ENCODE peak calls at places on chromosomes 4 and X, in nine cellular contexts. E, C, Z, J, S, Y, A, I and N are unnamed samples.

GRCh38 chr4:56666279-56666678 is 14.8 kb downstream of the HOPX start:
- DNase-seq in E (no peak), C (no peak), Z (no peak), J (no peak), S (no peak), Y (no peak), A (no peak), I (no peak), N (no peak)

GRCh38 chr4:24089831-24090531 is 200.1 kb upstream of the PPARGC1A start:
- DNase-seq in E (no peak), C (no peak), Z (no peak), J (no peak), S (no peak), Y (no peak), A (no peak), I (no peak), N (no peak)

GRCh38 chr4:119118397-119118796 is 17.2 kb upstream of the MYOZ2 start:
- DNase-seq in E (no peak), C (no peak), Z (no peak), J (no peak), S (no peak), Y (no peak), A (no peak), I (no peak), N (no peak)

GRCh38 chrX:101287402-101287801 is 3.7 kb downstream of the TAF7L start:
- DNase-seq in E (no peak), C (no peak), Z (no peak), J (no peak), S (no peak), Y (no peak), A (peak; percentile 4), I (no peak), N (no peak)

GRCh38 chrX:8879750-8880149 is 78.6 kb upstream of the FAM9A start:
- DNase-seq in E (peak; percentile 11), C (peak; percentile 1), Z (no peak), J (peak; percentile 14), S (no peak), Y (no peak), A (no peak), I (peak; percentile 24), N (no peak)

GRCh38 chr4:47483722-47484121 is 1.4 kb upstream of the ATP10D start:
- DNase-seq in E (no peak), C (no peak), Z (no peak), J (no peak), S (no peak), Y (no peak), A (no peak), I (no peak), N (no peak)

GRCh38 chr4:183831026-183831446 is 74.1 kb upstream of the STOX2 start:
- DNase-seq in E (no peak), C (no peak), Z (no peak), J (no peak), S (no peak), Y (no peak), A (peak; percentile 52), I (no peak), N (no peak)

GRCh38 chr4:65482410-65482809 is 187.9 kb downstream of the EPHA5 start:
- DNase-seq in E (no peak), C (no peak), Z (no peak), J (no peak), S (no peak), Y (no peak), A (no peak), I (no peak), N (no peak)

GRCh38 chr4:183760326-183760725 is 101.2 kb downstream of the TRAPPC11 start:
- DNase-seq in E (peak; percentile 28), C (no peak), Z (no peak), J (no peak), S (no peak), Y (no peak), A (no peak), I (no peak), N (no peak)

GRCh38 chrX:16433021-16433420 is 216.9 kb upstream of the S100G start:
- DNase-seq in E (no peak), C (no peak), Z (no peak), J (no peak), S (no peak), Y (no peak), A (no peak), I (no peak), N (no peak)

GRCh38 chrX:16431266-16431665 is 218.7 kb upstream of the S100G start:
- DNase-seq in E (no peak), C (no peak), Z (no peak), J (no peak), S (no peak), Y (no peak), A (no peak), I (no peak), N (no peak)

GRCh38 chrX:16429391-16429790 is 220.6 kb upstream of the S100G start:
- DNase-seq in E (no peak), C (no peak), Z (no peak), J (no peak), S (no peak), Y (no peak), A (no peak), I (peak; percentile 44), N (no peak)

DNA sequence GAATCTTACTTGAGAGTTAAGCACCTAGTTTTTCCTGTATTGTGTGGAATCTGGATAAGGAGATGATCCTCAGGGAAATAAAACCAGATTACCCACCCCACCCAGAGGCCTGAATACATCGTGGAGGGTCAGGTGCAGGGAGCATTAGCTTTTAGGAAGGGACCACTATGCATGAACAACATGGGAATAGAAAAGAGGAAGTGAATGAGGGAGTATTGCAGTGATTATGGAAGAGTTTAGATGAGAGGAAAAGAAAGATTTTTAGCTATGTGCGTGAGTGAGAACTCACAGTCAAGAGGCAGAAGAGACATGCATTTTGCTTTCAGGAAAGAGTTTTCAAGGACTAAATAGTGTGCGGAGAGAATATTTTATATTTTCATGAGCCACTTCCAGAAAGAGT is 222.3 kb upstream of the S100G start:
- DNase-seq in E (no peak), C (no peak), Z (no peak), J (no peak), S (no peak), Y (no peak), A (no peak), I (no peak), N (no peak)
- H3K27me3 ChIP-seq in E (no peaks in the 10 kb centered on the region), C (no peaks in the 10 kb centered on the region), Z (no peaks in the 10 kb centered on the region), J (no peaks in the 10 kb centered on the region), S (no peaks in the 10 kb centered on the region), Y (no peaks in the 10 kb centered on the region), A (no peaks in the 10 kb centered on the region), I (no peaks in the 10 kb centered on the region), N (no peaks in the 10 kb centered on the region)

GRCh38 chrX:21943460-21944135 is 3.1 kb downstream of the SMS start:
- DNase-seq in E (no peak), C (no peak), Z (no peak), J (no peak), S (no peak), Y (no peak), A (no peak), I (no peak), N (no peak)
- H3K4me3 ChIP-seq in E (no peak overlapping the region), C (no peak overlapping the region), Z (no peak overlapping the region), J (no peak overlapping the region), S (no peak overlapping the region), Y (no peak overlapping the region), A (no peak overlapping the region), I (no peak overlapping the region), N (no peak overlapping the region)

GRCh38 chrX:120309873-120310730 is 1.2 kb downstream of the TMEM255A start:
- DNase-seq in E (no peak), C (no peak), Z (no peak), J (no peak), S (no peak), Y (no peak), A (no peak), I (peak; percentile 43), N (no peak)

GRCh38 chrX:120306640-120307039 is 4.6 kb downstream of the TMEM255A start:
- DNase-seq in E (no peak), C (no peak), Z (no peak), J (no peak), S (no peak), Y (no peak), A (no peak), I (no peak), N (no peak)

GRCh38 chrX:120310861-120311631 is at the start of gene TMEM255A:
- DNase-seq in E (no peak), C (no peak), Z (peak; percentile 33), J (no peak), S (no peak), Y (no peak), A (no peak), I (peak; percentile 37), N (no peak)

GRCh38 chrX:120308959-120309872 is 2.0 kb downstream of the TMEM255A start:
- DNase-seq in E (peak; percentile 61), C (peak; percentile 62), Z (peak; percentile 63), J (no peak), S (peak; percentile 62), Y (no peak), A (peak; percentile 36), I (peak; percentile 74), N (peak; percentile 60)

DNA sequence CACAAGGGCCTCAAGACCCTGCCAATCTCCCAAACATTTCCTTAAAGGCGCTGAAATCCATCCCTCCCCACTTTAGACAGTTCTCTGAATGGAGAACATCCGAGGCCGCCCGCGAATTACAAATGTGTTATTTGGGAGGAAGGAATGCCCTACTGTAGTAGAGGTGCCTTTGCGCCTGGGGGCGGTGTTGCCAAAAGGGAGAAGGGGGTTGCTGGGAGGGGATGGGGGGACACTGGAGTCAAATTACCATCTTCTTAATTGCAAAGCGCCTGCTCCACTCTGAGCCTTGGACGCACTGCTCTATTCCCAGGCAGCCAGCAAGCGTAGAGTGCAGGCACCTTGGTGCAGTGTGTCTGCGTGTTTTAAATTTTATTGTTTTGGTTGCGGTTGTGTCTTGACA is 2.7 kb downstream of the TMEM255A start:
- DNase-seq in E (no peak), C (no peak), Z (no peak), J (no peak), S (no peak), Y (no peak), A (no peak), I (peak; percentile 39), N (no peak)
- H3K27me3 ChIP-seq in E (peaks cover 48% of the 10 kb centered on the region), C (no peaks in the 10 kb centered on the region), Z (peaks cover 3% of the 10 kb centered on the region), J (no peaks in the 10 kb centered on the region), S (no peaks in the 10 kb centered on the region), Y (no peaks in the 10 kb centered on the region), A (peaks cover 59% of the 10 kb centered on the region), I (peaks cover 41% of the 10 kb centered on the region), N (peaks cover 5% of the 10 kb centered on the region)

GRCh38 chr4:159179310-159179958 is 76.6 kb downstream of the RAPGEF2 start:
- DNase-seq in E (no peak), C (no peak), Z (no peak), J (no peak), S (no peak), Y (no peak), A (no peak), I (no peak), N (no peak)

GRCh38 chr4:159175989-159176375 is 73.1 kb downstream of the RAPGEF2 start:
- DNase-seq in E (no peak), C (no peak), Z (no peak), J (no peak), S (no peak), Y (no peak), A (no peak), I (no peak), N (no peak)

GRCh38 chr4:159177265-159178146 is 74.6 kb downstream of the RAPGEF2 start:
- DNase-seq in E (no peak), C (no peak), Z (no peak), J (no peak), S (no peak), Y (no peak), A (no peak), I (no peak), N (no peak)

GRCh38 chr4:159175165-159175988 is 72.5 kb downstream of the RAPGEF2 start:
- DNase-seq in E (peak; percentile 62), C (peak; percentile 49), Z (peak; percentile 58), J (peak; percentile 74), S (peak; percentile 72), Y (no peak), A (peak; percentile 81), I (peak; percentile 51), N (peak; percentile 46)

GRCh38 chr4:159178147-159178541 is 75.3 kb downstream of the RAPGEF2 start:
- DNase-seq in E (no peak), C (no peak), Z (no peak), J (no peak), S (no peak), Y (no peak), A (no peak), I (no peak), N (no peak)
- H3K4me3 ChIP-seq in E (no peak overlapping the region), C (no peak overlapping the region), Z (no peak overlapping the region), J (no peak overlapping the region), S (no peak overlapping the region), Y (no peak overlapping the region), A (no peak overlapping the region), I (peak overlapping the region; percentile 4), N (no peak overlapping the region)